ENCODE peak calls at places on chromosomes 13 and 19, in nine cellular contexts. G, U, C, E, F, Q, J, V and S are unnamed samples.

GRCh38 chr13:90717451-90717936 is 630.0 kb upstream of the MIR17HG start:
- DNase-seq in G (no peak), U (no peak), C (no peak), E (no peak), F (no peak), Q (no peak), J (peak; percentile 10), V (peak; percentile 60), S (no peak)

GRCh38 chr13:87234981-87235380 is 436.2 kb upstream of the SLITRK5 start:
- DNase-seq in G (no peak), U (no peak), C (no peak), E (no peak), F (no peak), Q (no peak), J (peak; percentile 64), V (no peak), S (no peak)

GRCh38 chr13:36163809-36164308 is 32.7 kb upstream of the DCLK1 start:
- DNase-seq in G (no peak), U (peak; percentile 39), C (peak; percentile 46), E (no peak), F (peak; percentile 45), Q (peak; percentile 84), J (peak; percentile 87), V (peak; percentile 69), S (no peak)

GRCh38 chr13:80001510-80001842 is 339.4 kb downstream of the SPRY2 start:
- DNase-seq in G (no peak), U (no peak), C (no peak), E (no peak), F (no peak), Q (no peak), J (no peak), V (no peak), S (no peak)

GRCh38 chr13:51230473-51231105 is 8.4 kb downstream of the FAM124A start:
- DNase-seq in G (no peak), U (peak; percentile 83), C (peak; percentile 63), E (no peak), F (peak; percentile 72), Q (peak; percentile 74), J (peak; percentile 7), V (peak; percentile 90), S (peak; percentile 58)

GRCh38 chr13:66323695-66324094 is 906.4 kb downstream of the PCDH9 start:
- DNase-seq in G (no peak), U (no peak), C (no peak), E (no peak), F (no peak), Q (no peak), J (no peak), V (no peak), S (no peak)

GRCh38 chr13:111977184-111977516 is 89.8 kb upstream of the SOX1 start:
- DNase-seq in G (no peak), U (no peak), C (no peak), E (no peak), F (no peak), Q (no peak), J (no peak), V (peak; percentile 69), S (no peak)

GRCh38 chr13:60019119-60019993 is 144.4 kb downstream of the DIAPH3 start:
- DNase-seq in G (no peak), U (no peak), C (no peak), E (no peak), F (no peak), Q (no peak), J (peak; percentile 40), V (no peak), S (no peak)

GRCh38 chr19:10074153-10074552 is 12.0 kb upstream of the SHFL start:
- DNase-seq in G (no peak), U (no peak), C (no peak), E (no peak), F (no peak), Q (no peak), J (peak; percentile 36), V (no peak), S (peak; percentile 62)

GRCh38 chr13:91384891-91385290 is 13.5 kb upstream of the GPC5 start:
- DNase-seq in G (no peak), U (no peak), C (no peak), E (no peak), F (no peak), Q (no peak), J (no peak), V (no peak), S (no peak)

GRCh38 chr19:31553844-31554215 is 204.6 kb upstream of the TSHZ3 start:
- DNase-seq in G (no peak), U (no peak), C (no peak), E (no peak), F (no peak), Q (peak; percentile 83), J (no peak), V (no peak), S (no peak)

GRCh38 chr13:45786293-45786920 is 65.1 kb downstream of the SIAH3 start:
- DNase-seq in G (no peak), U (no peak), C (no peak), E (no peak), F (peak; percentile 47), Q (no peak), J (no peak), V (no peak), S (no peak)

GRCh38 chr19:45119582-45119981 is 26.6 kb downstream of the PPP1R37 start:
- DNase-seq in G (no peak), U (no peak), C (no peak), E (no peak), F (no peak), Q (no peak), J (no peak), V (no peak), S (no peak)

GRCh38 chr19:42370667-42371066 is 19.4 kb downstream of the CNFN start:
- DNase-seq in G (no peak), U (no peak), C (no peak), E (no peak), F (no peak), Q (no peak), J (no peak), V (no peak), S (no peak)

GRCh38 chr13:47831265-47831664 is 169.8 kb downstream of the SUCLA2 start:
- DNase-seq in G (no peak), U (no peak), C (no peak), E (no peak), F (no peak), Q (no peak), J (peak; percentile 23), V (no peak), S (no peak)

DNA sequence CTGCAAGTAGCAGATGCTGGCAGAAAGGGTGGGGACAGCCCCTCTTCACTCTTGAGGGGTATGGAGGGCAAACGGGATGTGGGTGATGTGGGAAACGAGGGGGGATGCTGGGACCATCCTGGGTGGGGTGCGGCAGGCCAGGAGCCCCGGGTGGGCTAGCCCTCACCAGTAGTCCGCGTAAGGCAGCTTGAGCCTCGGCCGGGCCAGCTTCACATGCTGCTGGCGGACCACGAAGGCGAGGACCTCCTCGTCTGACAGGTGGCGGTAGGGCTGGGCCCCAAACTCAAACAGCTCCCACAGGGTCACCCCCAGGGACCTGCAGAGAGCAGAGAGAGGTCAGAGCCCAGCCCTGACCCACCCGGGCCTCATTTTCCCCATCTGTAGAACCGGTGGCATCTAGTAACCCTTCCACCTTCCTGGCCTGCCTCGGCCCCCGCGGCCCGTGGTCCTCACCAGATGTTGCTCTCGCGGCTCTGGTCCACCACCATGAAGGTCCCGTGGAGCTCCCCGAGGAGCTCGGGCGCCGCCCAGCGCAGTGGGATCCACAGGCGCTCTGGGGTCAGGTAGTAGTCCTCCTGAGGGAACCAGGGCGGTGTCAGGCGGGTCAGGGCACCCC is 10.7 kb downstream of the LMTK3 start:
- DNase-seq in G (no peak), U (no peak), C (no peak), E (no peak), F (no peak), Q (no peak), J (no peak), V (no peak), S (no peak)
- H3K27ac ChIP-seq in G (no peak overlapping the region), U (no peak overlapping the region), C (no peak overlapping the region), E (no peak overlapping the region), F (peak overlapping the region; percentile 46), Q (no peak overlapping the region), J (no peak overlapping the region), V (peak overlapping the region; percentile 36), S (peak overlapping the region; percentile 76)

GRCh38 chr19:12666305-12667048 is at the start of the genes MAN2B1 and WDR83:
- DNase-seq in G (peak; percentile 94), U (peak; percentile 75), C (peak; percentile 81), E (peak; percentile 80), F (peak; percentile 81), Q (peak; percentile 67), J (peak; percentile 52), V (peak; percentile 74), S (peak; percentile 85)

GRCh38 chr19:12665646-12666304 is 767 bp downstream of the MAN2B1 start:
- DNase-seq in G (peak; percentile 81), U (no peak), C (no peak), E (no peak), F (no peak), Q (no peak), J (peak; percentile 10), V (no peak), S (no peak)

GRCh38 chr19:12665281-12665573 is 1.3 kb downstream of the MAN2B1 start:
- DNase-seq in G (peak; percentile 93), U (no peak), C (peak; percentile 60), E (peak; percentile 79), F (peak; percentile 47), Q (no peak), J (no peak), V (peak; percentile 74), S (peak; percentile 88)

GRCh38 chr19:12667903-12668302 is 1.3 kb downstream of the WDR83 start:
- DNase-seq in G (no peak), U (no peak), C (no peak), E (no peak), F (no peak), Q (no peak), J (no peak), V (no peak), S (no peak)

GRCh38 chr19:12664406-12665280 is 1.9 kb downstream of the MAN2B1 start:
- DNase-seq in G (peak; percentile 84), U (no peak), C (no peak), E (no peak), F (no peak), Q (no peak), J (no peak), V (no peak), S (no peak)
- TF ChIP-seq POLR2A in G (no peak), U (no peak), C (no peak), E (no peak), F (no peak), Q (no peak), J (no peak), V (no peak), S (no peak)

DNA sequence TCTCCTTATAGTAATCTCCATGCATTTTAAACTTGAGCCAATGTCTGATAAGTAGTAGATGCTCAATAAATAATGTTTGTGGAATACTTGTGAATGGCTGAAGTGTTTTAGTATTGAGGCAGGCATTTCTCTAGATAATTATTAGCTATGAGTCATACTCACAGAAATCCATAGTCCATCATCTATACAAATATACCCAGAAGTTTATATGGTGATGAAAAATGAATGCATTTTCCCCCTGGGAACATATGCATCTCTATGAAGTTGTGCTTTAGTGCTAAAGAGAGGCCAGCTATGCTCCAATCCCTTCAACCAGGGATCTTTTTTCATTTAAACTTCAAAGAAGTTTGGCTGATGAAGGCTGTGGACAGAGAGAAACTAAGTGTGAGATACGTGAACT is 17.2 kb downstream of the MBNL2 start:
- DNase-seq in G (no peak), U (no peak), C (no peak), E (no peak), F (no peak), Q (no peak), J (no peak), V (no peak), S (no peak)
- H3K4me1 ChIP-seq in G (peaks cover 50% of the 10 kb centered on the region), U (peaks cover 6% of the 10 kb centered on the region), C (peaks cover 93% of the 10 kb centered on the region), E (peaks cover 55% of the 10 kb centered on the region), F (peaks cover 99% of the 10 kb centered on the region), Q (peaks cover 89% of the 10 kb centered on the region), J (peaks cover 34% of the 10 kb centered on the region), V (peaks cover 47% of the 10 kb centered on the region), S (peaks cover 57% of the 10 kb centered on the region)

GRCh38 chr13:114004416-114005205 is 30.7 kb upstream of the C13orf46 start:
- DNase-seq in G (peak; percentile 61), U (no peak), C (no peak), E (peak; percentile 46), F (peak; percentile 77), Q (peak; percentile 60), J (peak; percentile 50), V (no peak), S (no peak)
- H3K27ac ChIP-seq in G (no peak overlapping the region), U (no peak overlapping the region), C (no peak overlapping the region), E (no peak overlapping the region), F (peak overlapping the region; percentile 54), Q (no peak overlapping the region), J (no peak overlapping the region), V (no peak overlapping the region), S (no peak overlapping the region)